ENCODE peak calls at places on chromosomes 1 and 21, in four cellular contexts. One of them, this sample, is unnamed. For H3K36me3, the result is how much of the 10 kb centered on the place peaks cover.

GRCh38 chr1:43801203-43801602 is 93.9 kb downstream of the ST3GAL3 start:
- DNase-seq in left lung: no peak
- DNase-seq in endodermal cell: no peak
- DNase-seq in body of pancreas: no peak
- DNase-seq in this sample: no peak

GRCh38 chr1:54396280-54396903 is 9.8 kb downstream of the SSBP3 start:
- DNase-seq in endodermal cell: no peak
- DNase-seq in body of pancreas: no peak
- DNase-seq in left lung: no peak
- DNase-seq in this sample: no peak

GRCh38 chr1:186730951-186731350 is 50.7 kb upstream of the PTGS2 start:
- DNase-seq in body of pancreas: no peak
- DNase-seq in left lung: no peak
- DNase-seq in endodermal cell: no peak
- DNase-seq in this sample: no peak

GRCh38 chr1:43968348-43968948 is 1.4 kb upstream of the DPH2 start:
- DNase-seq in endodermal cell: peak
- DNase-seq in left lung: no peak
- DNase-seq in body of pancreas: no peak
- DNase-seq in this sample: no peak

GRCh38 chr1:20730690-20731056 is 1.8 kb downstream of the SH2D5 start:
- DNase-seq in endodermal cell: peak
- DNase-seq in left lung: no peak
- DNase-seq in body of pancreas: no peak
- DNase-seq in this sample: no peak

GRCh38 chr21:44946254-44947041 is 6.6 kb downstream of the SLX9 start:
- DNase-seq in endodermal cell: no peak
- DNase-seq in left lung: no peak
- DNase-seq in body of pancreas: no peak
- DNase-seq in this sample: no peak

GRCh38 chr1:94679336-94680007 is 137.9 kb upstream of the F3 start:
- DNase-seq in body of pancreas: peak
- DNase-seq in left lung: peak
- DNase-seq in endodermal cell: peak
- DNase-seq in this sample: no peak

GRCh38 chr1:204894031-204894430 is 23.4 kb downstream of the NFASC start:
- DNase-seq in endodermal cell: no peak
- DNase-seq in body of pancreas: no peak
- DNase-seq in left lung: no peak
- DNase-seq in this sample: no peak

GRCh38 chr1:67766117-67766978 is 66.9 kb downstream of the GNG12 start:
- DNase-seq in left lung: peak
- DNase-seq in endodermal cell: peak
- DNase-seq in body of pancreas: peak
- DNase-seq in this sample: no peak

GRCh38 chr1:108053291-108054023 is 88.5 kb upstream of the VAV3 start:
- DNase-seq in left lung: no peak
- DNase-seq in body of pancreas: peak
- DNase-seq in endodermal cell: no peak
- DNase-seq in this sample: no peak

GRCh38 chr1:53681647-53682368 is 57.2 kb downstream of the GLIS1 start:
- DNase-seq in endodermal cell: peak
- DNase-seq in body of pancreas: peak
- DNase-seq in left lung: no peak
- DNase-seq in this sample: no peak

GRCh38 chr1:63921357-63921756 is 147.5 kb downstream of the ROR1 start:
- DNase-seq in body of pancreas: no peak
- DNase-seq in endodermal cell: no peak
- DNase-seq in left lung: no peak
- DNase-seq in this sample: no peak

GRCh38 chr1:111436726-111437125 is 9.2 kb upstream of the OVGP1 start:
- DNase-seq in body of pancreas: no peak
- DNase-seq in left lung: no peak
- DNase-seq in endodermal cell: no peak
- DNase-seq in this sample: no peak

GRCh38 chr1:3426956-3427535 is 27.4 kb upstream of the ARHGEF16 start:
- DNase-seq in endodermal cell: no peak
- DNase-seq in left lung: no peak
- DNase-seq in body of pancreas: no peak
- DNase-seq in this sample: no peak

GRCh38 chr1:27016376-27016775 is 3.7 kb upstream of the TENT5B start:
- DNase-seq in endodermal cell: no peak
- DNase-seq in left lung: no peak
- DNase-seq in body of pancreas: no peak
- DNase-seq in this sample: no peak

GRCh38 chr1:100538935-100539835 is 1.2 kb downstream of the GPR88 start:
- DNase-seq in endodermal cell: peak
- DNase-seq in body of pancreas: peak
- DNase-seq in left lung: no peak
- DNase-seq in this sample: no peak

GRCh38 chr1:201139306-201139705 is 12.3 kb upstream of the ASCL5 start:
- DNase-seq in body of pancreas: no peak
- DNase-seq in left lung: no peak
- DNase-seq in endodermal cell: no peak
- DNase-seq in this sample: no peak

GRCh38 chr21:30206551-30207251 is 9.2 kb downstream of the CLDN8 start:
- DNase-seq in left lung: no peak
- DNase-seq in endodermal cell: no peak
- DNase-seq in body of pancreas: no peak
- DNase-seq in this sample: no peak

GRCh38 chr1:47262787-47263413 is 30.9 kb upstream of the TAL1 start:
- DNase-seq in body of pancreas: peak
- DNase-seq in endodermal cell: peak
- DNase-seq in left lung: no peak
- DNase-seq in this sample: peak

GRCh38 chr1:34780528-34780927 is 486 bp upstream of the GJB3 start:
- DNase-seq in body of pancreas: no peak
- DNase-seq in left lung: no peak
- DNase-seq in endodermal cell: peak
- DNase-seq in this sample: no peak

GRCh38 chr1:24910751-24911650 is 19.1 kb downstream of the RUNX3 start:
- DNase-seq in body of pancreas: peak
- DNase-seq in left lung: peak
- DNase-seq in endodermal cell: no peak
- DNase-seq in this sample: peak

GRCh38 chr1:65269612-65270011 is 39.7 kb upstream of the DNAJC6 start:
- DNase-seq in body of pancreas: no peak
- DNase-seq in endodermal cell: no peak
- DNase-seq in left lung: no peak
- DNase-seq in this sample: no peak

GRCh38 chr1:65266501-65266900 is 42.8 kb upstream of the DNAJC6 start:
- DNase-seq in body of pancreas: no peak
- DNase-seq in left lung: no peak
- DNase-seq in endodermal cell: no peak
- DNase-seq in this sample: no peak

GRCh38 chr1:65264197-65264929 is 45.0 kb upstream of the DNAJC6 start:
- DNase-seq in endodermal cell: peak
- DNase-seq in body of pancreas: no peak
- DNase-seq in left lung: no peak
- DNase-seq in this sample: no peak

GRCh38 chr1:65265296-65266271 is 43.8 kb upstream of the DNAJC6 start:
- DNase-seq in body of pancreas: peak
- DNase-seq in left lung: no peak
- DNase-seq in endodermal cell: peak
- DNase-seq in this sample: no peak

GRCh38 chr1:65267291-65268087 is 41.9 kb upstream of the DNAJC6 start:
- DNase-seq in endodermal cell: peak
- DNase-seq in body of pancreas: no peak
- DNase-seq in left lung: no peak
- DNase-seq in this sample: no peak
- H3K36me3 ChIP-seq in endodermal cell: under half
- H3K36me3 ChIP-seq in body of pancreas: under half
- H3K36me3 ChIP-seq in left lung: under half
- H3K36me3 ChIP-seq in this sample: under half

DNA sequence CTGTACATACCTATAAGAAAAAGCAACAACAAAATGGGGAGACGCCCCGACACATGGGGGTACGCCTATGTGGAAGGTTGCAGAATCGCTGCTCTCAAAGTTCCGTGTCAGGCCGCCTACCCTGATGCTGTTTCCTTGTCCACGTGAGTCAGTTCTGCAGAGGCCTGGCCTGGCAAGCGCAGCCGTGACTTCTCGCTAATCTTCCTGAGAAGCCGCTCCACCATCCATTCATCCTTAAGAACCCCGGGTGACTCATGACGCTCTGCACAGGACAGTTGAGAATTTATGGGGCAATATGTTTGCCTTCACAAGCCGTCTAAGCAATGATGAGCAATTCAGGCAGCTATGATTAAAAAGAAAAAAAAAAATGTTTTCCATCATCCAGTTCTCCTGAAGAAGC is 122.3 kb upstream of the TMPRSS2 start:
- DNase-seq in body of pancreas: no peak
- DNase-seq in endodermal cell: no peak
- DNase-seq in left lung: no peak
- DNase-seq in this sample: no peak
- H3K27ac ChIP-seq in body of pancreas: no peak
- H3K27ac ChIP-seq in endodermal cell: no peak
- H3K27ac ChIP-seq in left lung: no peak
- H3K27ac ChIP-seq in this sample: no peak

DNA sequence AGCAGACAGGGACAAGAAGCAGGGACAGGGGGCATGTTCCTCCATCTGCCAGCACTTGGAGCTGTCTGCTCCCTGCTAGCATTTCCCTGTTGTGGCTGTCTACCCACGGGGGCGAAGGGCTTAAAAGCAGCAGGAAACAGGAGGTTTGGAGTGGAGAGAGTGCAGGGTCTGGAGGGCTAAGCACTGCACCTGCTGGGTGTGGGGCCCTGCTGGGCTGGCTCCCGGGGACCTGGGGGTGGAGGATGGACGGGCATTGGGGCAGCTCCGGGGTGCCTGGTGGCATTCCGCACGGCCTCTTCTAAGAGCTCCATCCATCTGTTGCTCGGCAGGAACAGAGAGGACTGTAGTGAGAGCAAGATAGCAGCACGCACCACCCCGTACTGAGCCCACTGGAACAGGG is 21.2 kb downstream of the LRRC71 start:
- DNase-seq in body of pancreas: no peak
- DNase-seq in endodermal cell: no peak
- DNase-seq in left lung: no peak
- DNase-seq in this sample: no peak
- H3K36me3 ChIP-seq in body of pancreas: under half
- H3K36me3 ChIP-seq in endodermal cell: half or more
- H3K36me3 ChIP-seq in left lung: half or more
- H3K36me3 ChIP-seq in this sample: half or more

GRCh38 chr1:149942207-149942606 is 5.5 kb upstream of the MTMR11 start:
- DNase-seq in endodermal cell: peak
- DNase-seq in body of pancreas: no peak
- DNase-seq in left lung: no peak
- DNase-seq in this sample: no peak
- H3K27ac ChIP-seq in endodermal cell: no peak
- H3K27ac ChIP-seq in body of pancreas: no peak
- H3K27ac ChIP-seq in left lung: no peak
- H3K27ac ChIP-seq in this sample: no peak